ENCODE peak calls at places on chromosomes 13 and 19, in six cellular contexts. S is GM23338, G is neuronal stem cell, R is neural progenitor cell, K is PC-3, X is astrocyte. B is an unnamed sample.

GRCh38 chr19:51086153-51086850 is 3.6 kb upstream of the KLK14 start:
- DNase-seq in X (no peak), S (no peak), R (no peak), K (no peak), G (no peak), B (no peak)

GRCh38 chr13:113918981-113919646 is 54.8 kb downstream of the C13orf46 start:
- DNase-seq in G (no peak), K (no peak), R (no peak), X (no peak), S (no peak), B (no peak)

GRCh38 chr19:53608381-53608780 is 23.4 kb upstream of the DPRX start:
- DNase-seq in G (no peak), K (no peak), S (no peak), R (no peak), X (no peak), B (no peak)

GRCh38 chr19:48754950-48755645 is at the start of gene FGF21:
- DNase-seq in R (no peak), X (no peak), G (no peak), S (peak; percentile 75), K (no peak), B (no peak)

GRCh38 chr19:12886943-12887747 is at the start of gene KLF1:
- DNase-seq in K (no peak), R (no peak), X (no peak), S (no peak), G (no peak), B (no peak)

GRCh38 chr19:4686700-4687099 is 16.6 kb upstream of the MYDGF start:
- DNase-seq in K (no peak), R (no peak), S (no peak), G (no peak), X (no peak), B (no peak)

GRCh38 chr13:76759877-76760276 is 126.3 kb downstream of the KCTD12 start:
- DNase-seq in R (no peak), G (no peak), S (no peak), X (peak; percentile 65), K (no peak), B (peak; percentile 71)

GRCh38 chr13:21517576-21517975 is 58.5 kb upstream of the ZDHHC20 start:
- DNase-seq in S (no peak), X (no peak), R (no peak), G (no peak), K (no peak), B (no peak)

GRCh38 chr13:105655046-105655445 is 880.4 kb downstream of the EFNB2 start:
- DNase-seq in K (peak; percentile 55), S (no peak), G (no peak), X (peak; percentile 79), R (no peak), B (peak; percentile 83)

GRCh38 chr13:62293081-62293480 is 877.4 kb upstream of the PCDH20 start:
- DNase-seq in R (no peak), K (peak; percentile 46), X (no peak), S (no peak), G (no peak), B (peak; percentile 2)

GRCh38 chr13:110173247-110173818 is 133.6 kb downstream of the COL4A1 start:
- DNase-seq in G (no peak), K (peak; percentile 38), S (no peak), X (no peak), R (no peak), B (no peak)

GRCh38 chr13:111530137-111530536 is 209.7 kb downstream of the TEX29 start:
- DNase-seq in X (no peak), R (no peak), G (no peak), K (no peak), S (no peak), B (no peak)

DNA sequence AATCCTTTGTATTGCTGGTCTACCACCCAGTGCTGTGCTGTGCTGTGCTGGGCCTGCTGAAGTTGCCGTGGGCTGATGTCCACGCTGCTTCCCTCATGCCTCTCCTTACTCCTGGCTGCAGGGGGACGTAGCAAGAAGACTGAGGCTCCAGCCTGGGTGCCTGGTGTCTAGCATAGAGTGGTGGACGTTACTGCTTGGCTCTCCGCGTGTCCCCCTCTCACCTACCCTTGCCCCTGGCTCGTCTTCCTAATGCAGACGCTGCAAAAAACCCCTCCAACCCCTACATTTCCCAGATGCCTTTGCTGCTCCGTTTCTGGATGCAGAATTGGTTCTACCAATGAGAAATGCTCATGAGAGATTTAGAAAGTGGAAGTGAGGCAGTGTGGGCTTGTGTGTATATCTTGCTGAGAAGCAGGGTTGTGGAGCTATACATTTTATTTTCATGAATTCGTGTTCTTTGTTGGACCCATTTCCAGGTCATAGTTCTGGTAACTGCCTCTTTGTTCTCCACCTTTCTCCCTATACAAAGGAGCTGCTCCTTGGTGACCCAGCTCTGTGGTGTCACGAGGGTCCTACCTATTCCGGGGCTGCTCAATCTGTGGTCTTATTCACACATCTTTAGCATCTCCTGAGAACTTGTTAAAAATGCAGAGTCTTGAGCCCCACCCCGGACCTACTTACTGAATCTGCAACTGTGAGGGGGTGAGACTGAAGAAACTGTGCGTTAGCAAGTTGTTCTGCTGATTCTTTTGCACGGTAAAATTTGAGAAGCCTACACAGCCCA is 7.9 kb upstream of the DENND1C start:
- DNase-seq in X (no peak), R (no peak), S (no peak), K (no peak), G (no peak), B (no peak)
- H3K4me2 ChIP-seq in X (no peak overlapping the region), R (no peak overlapping the region), S (no peak overlapping the region), K (peak overlapping the region; percentile 7), G (no peak overlapping the region), B (no peak overlapping the region)

GRCh38 chr13:19090495-19090894 is 91.1 kb downstream of the TUBA3C start:
- DNase-seq in K (no peak), R (no peak), G (no peak), X (no peak), S (no peak), B (no peak)
- H3K4me2 ChIP-seq in K (no peak overlapping the region), R (no peak overlapping the region), G (no peak overlapping the region), X (no peak overlapping the region), S (no peak overlapping the region), B (no peak overlapping the region)

GRCh38 chr13:30906411-30906990 is 430 bp downstream of the MEDAG start:
- DNase-seq in G (no peak), S (peak; percentile 62), K (no peak), X (peak; percentile 17), R (no peak), B (no peak)
- H3K4me2 ChIP-seq in G (peak overlapping the region; percentile 47), S (peak overlapping the region; percentile 83), K (no peak overlapping the region), X (peak overlapping the region; percentile 82), R (no peak overlapping the region), B (peak overlapping the region; percentile 38)

GRCh38 chr13:107845911-107846310 is 369.4 kb downstream of the LIG4 start:
- DNase-seq in R (no peak), S (no peak), K (no peak), G (no peak), X (no peak), B (no peak)

GRCh38 chr13:107838592-107839161 is 376.7 kb downstream of the LIG4 start:
- DNase-seq in G (no peak), S (peak; percentile 34), K (no peak), X (no peak), R (no peak), B (no peak)

GRCh38 chr13:107843281-107843680 is 372.1 kb downstream of the LIG4 start:
- DNase-seq in G (no peak), S (peak; percentile 51), R (no peak), X (no peak), K (no peak), B (no peak)

GRCh38 chr13:107846642-107847041 is 368.7 kb downstream of the LIG4 start:
- DNase-seq in S (no peak), K (no peak), X (no peak), R (no peak), G (no peak), B (no peak)

DNA sequence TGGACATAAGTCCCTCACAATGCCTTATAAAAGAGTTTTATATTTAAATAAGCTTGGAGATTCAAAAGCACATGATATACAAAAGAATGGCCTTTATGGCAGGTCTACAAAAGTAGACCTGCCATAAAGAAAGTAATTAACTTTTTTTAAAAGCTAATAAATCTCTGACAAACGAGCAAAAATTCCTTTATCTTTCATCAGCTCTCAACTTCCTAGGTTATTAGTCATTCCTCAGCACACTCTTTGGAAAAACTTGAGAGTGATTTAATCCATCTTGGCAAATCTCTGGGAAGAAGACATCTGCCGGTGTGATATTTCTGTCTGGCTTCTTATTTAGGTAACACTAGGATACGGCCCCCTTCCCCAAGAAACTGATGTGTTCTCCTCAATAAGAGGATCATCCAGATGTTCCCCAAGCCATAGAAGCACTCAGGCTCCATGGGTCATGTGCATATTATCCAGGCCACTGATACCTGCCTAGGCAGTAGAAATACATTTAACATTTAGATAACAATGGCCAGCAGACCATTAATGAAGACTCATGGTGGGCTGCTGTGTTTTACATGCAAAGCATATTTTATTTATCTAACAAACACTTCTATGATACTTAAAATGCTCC is 372.7 kb downstream of the LIG4 start:
- DNase-seq in R (no peak), S (no peak), X (peak; percentile 76), K (peak; percentile 80), G (no peak), B (peak; percentile 55)
- H3K4me2 ChIP-seq in R (no peak overlapping the region), S (peak overlapping the region; percentile 36), X (peak overlapping the region; percentile 63), K (peak overlapping the region; percentile 35), G (no peak overlapping the region), B (no peak overlapping the region)

GRCh38 chr19:35431147-35431807 is 16.8 kb upstream of the FFAR2 start:
- DNase-seq in S (no peak), G (no peak), X (no peak), R (no peak), K (no peak), B (no peak)
- H3K4me2 ChIP-seq in S (no peak overlapping the region), G (no peak overlapping the region), X (no peak overlapping the region), R (no peak overlapping the region), K (no peak overlapping the region), B (no peak overlapping the region)

GRCh38 chr19:1455002-1455335 is 5.0 kb downstream of the APC2 start:
- DNase-seq in X (no peak), K (peak; percentile 49), S (no peak), G (no peak), R (no peak), B (no peak)
- H3K4me2 ChIP-seq in X (no peak overlapping the region), K (peak overlapping the region; percentile 74), S (peak overlapping the region; percentile 78), G (no peak overlapping the region), R (no peak overlapping the region), B (no peak overlapping the region)

GRCh38 chr19:5976768-5977167 is 1.2 kb downstream of the RANBP3 start:
- DNase-seq in R (no peak), G (no peak), S (no peak), X (no peak), K (no peak), B (no peak)

GRCh38 chr19:5973867-5974635 is 3.9 kb downstream of the RANBP3 start:
- DNase-seq in K (no peak), S (no peak), R (no peak), X (no peak), G (no peak), B (no peak)

GRCh38 chr19:5977222-5977784 is 637 bp downstream of the RANBP3 start:
- DNase-seq in S (no peak), G (no peak), K (no peak), X (no peak), R (no peak), B (no peak)

GRCh38 chr19:5974721-5975387 is 3.1 kb downstream of the RANBP3 start:
- DNase-seq in S (no peak), X (no peak), K (peak; percentile 27), R (no peak), G (no peak), B (no peak)

DNA sequence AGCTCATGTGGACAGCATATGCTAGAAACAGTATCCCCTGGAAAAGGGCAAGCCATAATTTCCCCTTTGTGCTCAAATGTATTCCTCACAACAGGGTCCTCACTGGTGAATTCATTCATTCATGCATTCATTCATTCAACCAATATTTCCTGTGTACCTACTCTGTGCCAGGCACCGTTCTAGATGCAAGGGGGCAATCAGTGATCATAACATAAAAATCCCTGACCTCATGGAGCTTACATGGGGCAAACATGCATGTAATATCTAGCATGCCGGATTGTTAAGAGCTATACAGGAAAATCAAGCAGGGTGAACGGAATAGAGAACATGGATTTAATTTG is 2.6 kb downstream of the RANBP3 start:
- DNase-seq in K (no peak), G (no peak), X (no peak), S (no peak), R (no peak), B (no peak)
- H3K4me2 ChIP-seq in K (peak overlapping the region; percentile 85), G (no peak overlapping the region), X (no peak overlapping the region), S (no peak overlapping the region), R (no peak overlapping the region), B (no peak overlapping the region)